ENCODE peak calls at places on chromosome 20, in seven cellular contexts. One of them, this sample, is unnamed. For H3K4me1, the result is how much of the 10 kb centered on the place peaks cover.

GRCh38 chr20:61303675-61304074 is 51.6 kb downstream of the CDH4 start:
- DNase-seq in cardiac muscle cell: no peak
- DNase-seq in A673: no peak
- DNase-seq in K562: no peak
- DNase-seq in left lung: no peak
- DNase-seq in CD8-positive, alpha-beta memory T cell: no peak
- DNase-seq in GM12878: no peak
- DNase-seq in this sample: no peak

GRCh38 chr20:23228912-23229311 is 121.7 kb upstream of the NXT1 start:
- DNase-seq in left lung: no peak
- DNase-seq in CD8-positive, alpha-beta memory T cell: no peak
- DNase-seq in cardiac muscle cell: peak
- DNase-seq in A673: no peak
- DNase-seq in K562: no peak
- DNase-seq in GM12878: no peak
- DNase-seq in this sample: no peak

GRCh38 chr20:8798505-8798904 is 270.4 kb upstream of the PLCB4 start:
- DNase-seq in cardiac muscle cell: peak
- DNase-seq in GM12878: no peak
- DNase-seq in A673: peak
- DNase-seq in CD8-positive, alpha-beta memory T cell: no peak
- DNase-seq in K562: no peak
- DNase-seq in left lung: no peak
- DNase-seq in this sample: no peak

GRCh38 chr20:55333798-55334197 is 671.5 kb downstream of the CBLN4 start:
- DNase-seq in CD8-positive, alpha-beta memory T cell: no peak
- DNase-seq in left lung: no peak
- DNase-seq in A673: no peak
- DNase-seq in cardiac muscle cell: no peak
- DNase-seq in GM12878: no peak
- DNase-seq in K562: no peak
- DNase-seq in this sample: no peak

GRCh38 chr20:10848810-10849370 is 175.1 kb upstream of the JAG1 start:
- DNase-seq in CD8-positive, alpha-beta memory T cell: no peak
- DNase-seq in GM12878: peak
- DNase-seq in K562: no peak
- DNase-seq in A673: peak
- DNase-seq in left lung: no peak
- DNase-seq in cardiac muscle cell: peak
- DNase-seq in this sample: peak

GRCh38 chr20:38084425-38084951 is 50.9 kb downstream of the RPRD1B start:
- DNase-seq in left lung: no peak
- DNase-seq in CD8-positive, alpha-beta memory T cell: no peak
- DNase-seq in cardiac muscle cell: peak
- DNase-seq in GM12878: no peak
- DNase-seq in K562: peak
- DNase-seq in A673: no peak
- DNase-seq in this sample: no peak

GRCh38 chr20:52993091-52993490 is 20.9 kb downstream of the TSHZ2 start:
- DNase-seq in A673: no peak
- DNase-seq in left lung: no peak
- DNase-seq in cardiac muscle cell: no peak
- DNase-seq in K562: no peak
- DNase-seq in GM12878: no peak
- DNase-seq in CD8-positive, alpha-beta memory T cell: no peak
- DNase-seq in this sample: no peak

GRCh38 chr20:52016022-52016421 is 175.6 kb downstream of the ZFP64 start:
- DNase-seq in CD8-positive, alpha-beta memory T cell: no peak
- DNase-seq in cardiac muscle cell: no peak
- DNase-seq in left lung: no peak
- DNase-seq in A673: no peak
- DNase-seq in K562: no peak
- DNase-seq in GM12878: no peak
- DNase-seq in this sample: no peak

DNA sequence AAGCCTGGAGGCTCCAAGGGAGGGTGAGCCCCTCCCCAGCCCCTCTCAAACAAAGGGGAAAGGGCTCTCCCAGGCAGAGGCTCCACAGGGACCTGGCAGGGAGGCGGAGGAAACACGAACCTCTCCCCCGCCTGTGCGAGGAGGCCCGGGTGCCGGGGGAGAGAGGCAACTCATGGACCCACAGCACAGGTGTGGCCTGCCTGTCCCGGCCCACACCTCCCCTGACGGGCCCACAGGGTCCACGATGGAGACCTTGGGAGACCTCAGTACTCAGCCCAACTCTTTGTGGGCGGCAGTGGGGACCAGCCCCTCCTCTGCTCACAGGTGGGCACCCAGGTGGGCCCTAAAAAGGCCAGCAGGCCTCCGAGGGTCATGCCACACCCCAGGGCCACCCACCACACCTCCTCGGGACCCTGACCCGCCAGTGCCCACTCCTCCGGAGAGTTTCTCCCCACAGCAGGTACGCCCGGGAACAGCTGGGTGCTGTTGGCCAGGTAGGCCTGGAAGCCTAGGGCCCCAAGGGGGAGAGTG is 12.2 kb downstream of the LAMA5 start:
- DNase-seq in GM12878: no peak
- DNase-seq in CD8-positive, alpha-beta memory T cell: no peak
- DNase-seq in left lung: peak
- DNase-seq in A673: no peak
- DNase-seq in cardiac muscle cell: no peak
- DNase-seq in K562: no peak
- DNase-seq in this sample: no peak
- H3K4me1 ChIP-seq in GM12878: under half
- H3K4me1 ChIP-seq in CD8-positive, alpha-beta memory T cell: under half
- H3K4me1 ChIP-seq in left lung: half or more
- H3K4me1 ChIP-seq in A673: under half
- H3K4me1 ChIP-seq in cardiac muscle cell: under half
- H3K4me1 ChIP-seq in K562: under half
- H3K4me1 ChIP-seq in this sample: under half

GRCh38 chr20:19813839-19814238 is 55.8 kb downstream of the RIN2 start:
- DNase-seq in GM12878: no peak
- DNase-seq in CD8-positive, alpha-beta memory T cell: no peak
- DNase-seq in A673: no peak
- DNase-seq in cardiac muscle cell: no peak
- DNase-seq in K562: no peak
- DNase-seq in left lung: no peak
- DNase-seq in this sample: no peak
- H3K4me1 ChIP-seq in GM12878: under half
- H3K4me1 ChIP-seq in CD8-positive, alpha-beta memory T cell: under half
- H3K4me1 ChIP-seq in A673: under half
- H3K4me1 ChIP-seq in cardiac muscle cell: under half
- H3K4me1 ChIP-seq in K562: under half
- H3K4me1 ChIP-seq in left lung: under half
- H3K4me1 ChIP-seq in this sample: under half

DNA sequence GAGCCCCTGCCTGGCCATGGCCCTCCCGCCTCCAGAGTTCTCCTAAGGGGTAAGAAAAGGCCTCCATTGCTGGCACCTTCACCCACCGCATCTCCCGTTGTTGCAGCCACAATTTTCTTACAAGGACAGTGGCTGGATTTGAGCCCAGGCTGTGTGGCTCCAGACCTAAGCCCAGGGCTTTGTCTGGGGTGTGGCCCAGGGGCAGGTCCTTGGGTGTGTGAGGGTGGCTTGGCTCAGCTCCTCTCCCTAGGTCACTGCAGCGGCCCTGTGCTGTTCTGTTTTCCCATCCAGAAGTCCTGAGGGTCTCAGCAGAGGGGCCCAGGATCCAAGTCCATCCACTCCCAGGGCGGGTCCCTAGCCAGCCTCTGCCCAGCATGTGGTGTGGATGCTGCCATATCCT is 408.7 kb upstream of the SULF2 start:
- DNase-seq in K562: no peak
- DNase-seq in cardiac muscle cell: no peak
- DNase-seq in left lung: no peak
- DNase-seq in GM12878: no peak
- DNase-seq in A673: no peak
- DNase-seq in CD8-positive, alpha-beta memory T cell: no peak
- DNase-seq in this sample: no peak
- H3K4me1 ChIP-seq in K562: under half
- H3K4me1 ChIP-seq in cardiac muscle cell: under half
- H3K4me1 ChIP-seq in left lung: under half
- H3K4me1 ChIP-seq in GM12878: under half
- H3K4me1 ChIP-seq in A673: under half
- H3K4me1 ChIP-seq in CD8-positive, alpha-beta memory T cell: under half
- H3K4me1 ChIP-seq in this sample: under half

DNA sequence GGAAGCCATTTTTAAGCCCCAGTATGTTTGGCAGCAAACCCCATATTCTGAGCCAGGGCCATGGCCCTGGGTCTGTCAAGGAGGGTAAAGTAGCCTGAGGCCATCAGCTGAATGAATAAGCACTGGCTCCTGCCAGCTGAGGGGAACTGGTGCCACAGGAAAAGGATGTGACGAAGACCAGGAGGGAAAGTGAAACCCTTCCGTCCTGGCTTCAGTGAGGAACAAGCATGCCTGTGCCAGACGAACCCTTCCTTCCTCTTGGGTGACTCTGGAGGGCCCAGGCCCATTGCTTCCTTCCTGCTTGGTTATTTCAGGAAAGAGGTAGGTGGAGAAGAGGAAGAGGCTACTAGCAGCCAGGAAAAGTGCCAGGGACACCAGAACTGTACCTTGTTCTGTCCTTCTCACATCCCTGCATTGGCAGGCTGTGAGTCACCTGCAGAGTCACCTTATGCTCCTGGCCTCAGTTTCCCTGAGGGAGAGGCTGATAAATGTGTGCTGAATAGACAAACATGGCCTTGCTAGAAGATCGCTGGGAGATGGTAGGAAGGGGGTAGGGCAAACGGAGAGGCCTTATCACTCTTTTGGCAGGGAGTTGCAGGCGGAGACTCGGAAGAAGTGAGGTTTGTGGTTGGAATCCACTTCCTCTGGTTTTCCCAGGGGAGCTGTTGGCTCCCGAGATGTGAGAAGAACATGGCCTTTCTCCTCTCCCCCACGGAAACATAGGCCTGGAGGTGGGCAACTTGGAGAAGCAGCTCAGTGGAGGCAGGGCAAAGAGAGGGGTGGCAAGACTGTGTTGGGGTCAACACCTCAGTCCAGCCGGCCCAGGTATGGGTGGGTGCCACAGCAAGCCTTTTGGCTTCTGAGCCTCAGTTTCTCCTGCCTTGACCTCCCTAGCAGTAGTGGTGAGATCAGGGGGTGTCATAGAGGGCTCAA is 37.4 kb downstream of the COX4I2 start:
- DNase-seq in GM12878: no peak
- DNase-seq in left lung: peak
- DNase-seq in A673: peak
- DNase-seq in CD8-positive, alpha-beta memory T cell: peak
- DNase-seq in K562: peak
- DNase-seq in cardiac muscle cell: peak
- DNase-seq in this sample: no peak
- H3K4me1 ChIP-seq in GM12878: under half
- H3K4me1 ChIP-seq in left lung: half or more
- H3K4me1 ChIP-seq in A673: under half
- H3K4me1 ChIP-seq in CD8-positive, alpha-beta memory T cell: half or more
- H3K4me1 ChIP-seq in K562: half or more
- H3K4me1 ChIP-seq in cardiac muscle cell: half or more
- H3K4me1 ChIP-seq in this sample: under half

DNA sequence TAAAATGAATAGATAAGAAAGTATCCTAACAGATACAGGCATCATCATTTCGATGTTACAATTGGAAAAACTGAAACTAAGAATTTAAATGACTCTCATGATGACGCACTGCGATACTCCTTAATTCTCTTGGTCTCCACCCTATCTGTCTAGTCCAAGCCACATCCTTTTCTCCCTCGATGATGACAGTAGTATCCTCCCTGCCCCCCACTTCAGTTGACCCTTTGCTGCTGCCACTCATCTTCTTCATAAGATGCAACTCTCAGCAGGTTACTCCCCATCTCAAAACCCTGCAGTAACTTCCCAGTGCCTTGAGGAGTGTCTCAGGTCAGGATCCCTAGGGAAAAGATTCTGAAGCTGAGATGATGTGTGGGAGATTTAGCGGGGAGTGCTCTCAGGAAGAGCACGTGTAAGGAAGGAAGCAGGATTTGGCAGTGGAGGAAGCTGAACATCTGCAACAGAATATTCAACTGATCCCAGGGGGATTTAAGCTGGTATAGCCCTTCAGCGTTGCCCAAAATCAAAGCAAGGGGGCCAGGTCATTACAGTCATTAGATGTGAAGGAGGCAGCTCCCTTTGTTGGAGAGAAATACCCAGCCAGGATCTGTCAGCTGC is 16.1 kb downstream of the JPH2 start:
- DNase-seq in cardiac muscle cell: peak
- DNase-seq in A673: peak
- DNase-seq in K562: no peak
- DNase-seq in CD8-positive, alpha-beta memory T cell: no peak
- DNase-seq in GM12878: no peak
- DNase-seq in left lung: no peak
- DNase-seq in this sample: no peak
- H3K4me1 ChIP-seq in cardiac muscle cell: under half
- H3K4me1 ChIP-seq in A673: under half
- H3K4me1 ChIP-seq in K562: under half
- H3K4me1 ChIP-seq in CD8-positive, alpha-beta memory T cell: under half
- H3K4me1 ChIP-seq in GM12878: under half
- H3K4me1 ChIP-seq in left lung: under half
- H3K4me1 ChIP-seq in this sample: under half

GRCh38 chr20:31687777-31688176 is 34.9 kb downstream of the BCL2L1 start:
- DNase-seq in CD8-positive, alpha-beta memory T cell: no peak
- DNase-seq in left lung: no peak
- DNase-seq in A673: no peak
- DNase-seq in GM12878: no peak
- DNase-seq in cardiac muscle cell: no peak
- DNase-seq in K562: no peak
- DNase-seq in this sample: no peak
- H3K4me1 ChIP-seq in CD8-positive, alpha-beta memory T cell: half or more
- H3K4me1 ChIP-seq in left lung: half or more
- H3K4me1 ChIP-seq in A673: under half
- H3K4me1 ChIP-seq in GM12878: under half
- H3K4me1 ChIP-seq in cardiac muscle cell: under half
- H3K4me1 ChIP-seq in K562: half or more
- H3K4me1 ChIP-seq in this sample: under half

DNA sequence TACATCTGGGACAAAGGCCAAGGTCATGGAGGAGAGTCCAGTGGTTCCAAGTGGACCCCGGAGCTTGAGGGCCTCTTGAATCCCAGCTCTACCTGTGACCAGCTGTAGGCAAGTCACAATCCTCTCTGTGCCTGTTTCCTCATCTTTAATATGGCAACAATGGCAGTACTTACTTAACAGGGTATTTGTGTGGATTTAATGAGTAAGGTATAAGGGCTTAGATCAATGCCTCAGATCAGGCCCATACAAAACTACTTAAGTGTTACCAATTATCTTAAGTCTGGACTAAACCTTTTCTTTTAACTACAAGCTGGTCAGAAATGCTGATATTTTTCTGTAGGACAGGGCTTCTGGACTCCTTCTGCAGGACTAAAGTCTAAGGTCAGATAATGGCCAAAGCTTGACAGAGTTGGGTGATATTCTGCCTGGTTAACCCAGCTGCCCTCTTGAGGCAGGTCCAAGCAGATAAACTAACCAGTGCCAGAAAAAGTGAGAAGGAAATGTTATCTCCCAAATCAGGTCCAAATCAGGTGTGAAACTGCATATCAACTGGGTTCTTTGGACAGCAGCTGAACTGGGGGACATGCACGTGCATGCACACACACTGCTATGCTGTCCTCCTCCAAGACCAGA is 2.2 kb downstream of the SULF2 start:
- DNase-seq in left lung: no peak
- DNase-seq in cardiac muscle cell: no peak
- DNase-seq in CD8-positive, alpha-beta memory T cell: no peak
- DNase-seq in K562: no peak
- DNase-seq in GM12878: no peak
- DNase-seq in A673: no peak
- DNase-seq in this sample: no peak
- H3K4me1 ChIP-seq in left lung: under half
- H3K4me1 ChIP-seq in cardiac muscle cell: under half
- H3K4me1 ChIP-seq in CD8-positive, alpha-beta memory T cell: under half
- H3K4me1 ChIP-seq in K562: under half
- H3K4me1 ChIP-seq in GM12878: under half
- H3K4me1 ChIP-seq in A673: under half
- H3K4me1 ChIP-seq in this sample: under half

This sample was measured in HAP-1.